ENCODE peak calls at places on chromosomes 3 and 15, in ten cellular contexts. C, W, P, Q, H, G, R, U, O and I are unnamed samples.

GRCh38 chr3:141737108-141737507 is 990 bp upstream of the RNF7 start:
- DNase-seq in C (no peak), W (no peak), P (no peak), Q (no peak), H (no peak), G (no peak), R (no peak), U (no peak), O (no peak), I (no peak)

GRCh38 chr3:12242772-12243171 is 46.1 kb upstream of the PPARG start:
- DNase-seq in C (no peak), W (no peak), P (no peak), Q (no peak), H (no peak), G (no peak), R (no peak), U (no peak), O (no peak), I (no peak)

GRCh38 chr3:7305561-7305960 is 444.6 kb downstream of the GRM7 start:
- DNase-seq in C (no peak), W (no peak), P (no peak), Q (no peak), H (no peak), G (no peak), R (no peak), U (no peak), O (no peak), I (no peak)

GRCh38 chr15:31156226-31156625 is 54.7 kb upstream of the TRPM1 start:
- DNase-seq in C (no peak), W (no peak), P (no peak), Q (no peak), H (no peak), G (no peak), R (no peak), U (no peak), O (no peak), I (no peak)

GRCh38 chr3:150697646-150698045 is 6.1 kb downstream of the ERICH6 start:
- DNase-seq in C (no peak), W (peak; percentile 46), P (no peak), Q (no peak), H (no peak), G (no peak), R (no peak), U (peak; percentile 36), O (no peak), I (no peak)

GRCh38 chr3:52358362-52358940 is 42.3 kb downstream of the DNAH1 start:
- DNase-seq in C (no peak), W (no peak), P (no peak), Q (no peak), H (no peak), G (no peak), R (no peak), U (no peak), O (no peak), I (no peak)

GRCh38 chr15:29853211-29853987 is 31.1 kb upstream of the TJP1 start:
- DNase-seq in C (no peak), W (no peak), P (no peak), Q (no peak), H (no peak), G (no peak), R (no peak), U (no peak), O (no peak), I (no peak)

GRCh38 chr3:153171918-153172317 is 9.9 kb downstream of the RAP2B start:
- DNase-seq in C (no peak), W (no peak), P (no peak), Q (no peak), H (no peak), G (no peak), R (no peak), U (no peak), O (no peak), I (no peak)

GRCh38 chr3:119817071-119817470 is 35.2 kb downstream of the NR1I2 start:
- DNase-seq in C (no peak), W (no peak), P (no peak), Q (no peak), H (no peak), G (no peak), R (no peak), U (no peak), O (no peak), I (no peak)

GRCh38 chr3:13707456-13707855 is 158.5 kb downstream of the FBLN2 start:
- DNase-seq in C (no peak), W (no peak), P (no peak), Q (no peak), H (no peak), G (no peak), R (peak; percentile 13), U (no peak), O (peak; percentile 8), I (peak; percentile 1)

GRCh38 chr3:158569717-158570244 is 1.2 kb upstream of the MLF1 start:
- DNase-seq in C (no peak), W (no peak), P (no peak), Q (no peak), H (no peak), G (no peak), R (no peak), U (no peak), O (no peak), I (no peak)

GRCh38 chr3:74639681-74640080 is 25.2 kb upstream of the CNTN3 start:
- DNase-seq in C (no peak), W (no peak), P (no peak), Q (no peak), H (no peak), G (no peak), R (no peak), U (no peak), O (no peak), I (no peak)

GRCh38 chr15:92810418-92811138 is 89.5 kb upstream of the CHD2 start:
- DNase-seq in C (peak; percentile 78), W (peak; percentile 82), P (peak; percentile 86), Q (peak; percentile 83), H (no peak), G (peak; percentile 89), R (peak; percentile 55), U (peak; percentile 44), O (peak; percentile 84), I (peak; percentile 68)

GRCh38 chr3:140131895-140132294 is 196.9 kb downstream of the CLSTN2 start:
- DNase-seq in C (no peak), W (no peak), P (no peak), Q (no peak), H (no peak), G (no peak), R (no peak), U (no peak), O (no peak), I (no peak)

GRCh38 chr3:46894256-46894655 is 16.7 kb downstream of the PTH1R start:
- DNase-seq in C (no peak), W (no peak), P (no peak), Q (no peak), H (no peak), G (no peak), R (no peak), U (no peak), O (no peak), I (no peak)

GRCh38 chr15:64640146-64640868 is 135.1 kb downstream of the RBPMS2 start:
- DNase-seq in C (no peak), W (peak; percentile 28), P (peak; percentile 36), Q (no peak), H (no peak), G (no peak), R (no peak), U (no peak), O (no peak), I (no peak)